ENCODE peak calls at places on chromosomes 4 and X, in seven cellular contexts. One of them, this sample, is unnamed.

GRCh38 chr4:68691186-68691585 is 20.7 kb upstream of the UGT2B15 start:
- DNase-seq in mesothelial cell of epicardium: no peak
- DNase-seq in activated effector memory CD4-positive, alpha-beta T cell treated with Interleukin-2 at 50 U/mL for 16 hours: no peak
- DNase-seq in Ammon's horn: no peak
- DNase-seq in heart right ventricle: no peak
- DNase-seq in activated T-cell treated with anti-CD3 and anti-CD28 coated beads, Interleukin-2, amount 50 U/mL, for 72 hours: no peak
- DNase-seq in IMR-90: no peak
- DNase-seq in this sample: no peak

GRCh38 chr4:41505161-41505653 is 32.8 kb upstream of the LIMCH1 start:
- DNase-seq in IMR-90: no peak
- DNase-seq in activated T-cell treated with anti-CD3 and anti-CD28 coated beads, Interleukin-2, amount 50 U/mL, for 72 hours: no peak
- DNase-seq in mesothelial cell of epicardium: no peak
- DNase-seq in heart right ventricle: no peak
- DNase-seq in activated effector memory CD4-positive, alpha-beta T cell treated with Interleukin-2 at 50 U/mL for 16 hours: no peak
- DNase-seq in Ammon's horn: peak; percentile 71
- DNase-seq in this sample: no peak

GRCh38 chr4:115090483-115091075 is 22.8 kb downstream of the NDST4 start:
- DNase-seq in mesothelial cell of epicardium: no peak
- DNase-seq in heart right ventricle: no peak
- DNase-seq in Ammon's horn: no peak
- DNase-seq in activated effector memory CD4-positive, alpha-beta T cell treated with Interleukin-2 at 50 U/mL for 16 hours: no peak
- DNase-seq in activated T-cell treated with anti-CD3 and anti-CD28 coated beads, Interleukin-2, amount 50 U/mL, for 72 hours: no peak
- DNase-seq in IMR-90: peak; percentile 0
- DNase-seq in this sample: no peak

GRCh38 chr4:123603165-123603564 is 206.6 kb downstream of the SPRY1 start:
- DNase-seq in mesothelial cell of epicardium: no peak
- DNase-seq in activated effector memory CD4-positive, alpha-beta T cell treated with Interleukin-2 at 50 U/mL for 16 hours: no peak
- DNase-seq in heart right ventricle: no peak
- DNase-seq in IMR-90: peak; percentile 36
- DNase-seq in Ammon's horn: no peak
- DNase-seq in activated T-cell treated with anti-CD3 and anti-CD28 coated beads, Interleukin-2, amount 50 U/mL, for 72 hours: no peak
- DNase-seq in this sample: no peak

GRCh38 chr4:72006576-72006975 is 25.2 kb upstream of the NPFFR2 start:
- DNase-seq in activated T-cell treated with anti-CD3 and anti-CD28 coated beads, Interleukin-2, amount 50 U/mL, for 72 hours: no peak
- DNase-seq in Ammon's horn: no peak
- DNase-seq in IMR-90: peak; percentile 56
- DNase-seq in activated effector memory CD4-positive, alpha-beta T cell treated with Interleukin-2 at 50 U/mL for 16 hours: no peak
- DNase-seq in heart right ventricle: no peak
- DNase-seq in mesothelial cell of epicardium: no peak
- DNase-seq in this sample: no peak

GRCh38 chr4:38728651-38729141 is 54.1 kb downstream of the TLR10 start:
- DNase-seq in IMR-90: no peak
- DNase-seq in Ammon's horn: no peak
- DNase-seq in heart right ventricle: no peak
- DNase-seq in activated effector memory CD4-positive, alpha-beta T cell treated with Interleukin-2 at 50 U/mL for 16 hours: no peak
- DNase-seq in mesothelial cell of epicardium: no peak
- DNase-seq in activated T-cell treated with anti-CD3 and anti-CD28 coated beads, Interleukin-2, amount 50 U/mL, for 72 hours: no peak
- DNase-seq in this sample: peak; percentile 40

GRCh38 chr4:155762351-155762750 is 3.5 kb downstream of the GUCY1B1 start:
- DNase-seq in activated T-cell treated with anti-CD3 and anti-CD28 coated beads, Interleukin-2, amount 50 U/mL, for 72 hours: no peak
- DNase-seq in mesothelial cell of epicardium: no peak
- DNase-seq in IMR-90: peak; percentile 38
- DNase-seq in Ammon's horn: no peak
- DNase-seq in activated effector memory CD4-positive, alpha-beta T cell treated with Interleukin-2 at 50 U/mL for 16 hours: no peak
- DNase-seq in heart right ventricle: no peak
- DNase-seq in this sample: no peak

GRCh38 chr4:151541438-151542071 is 132.6 kb downstream of the FHIP1A start:
- DNase-seq in IMR-90: peak; percentile 58
- DNase-seq in Ammon's horn: no peak
- DNase-seq in activated T-cell treated with anti-CD3 and anti-CD28 coated beads, Interleukin-2, amount 50 U/mL, for 72 hours: no peak
- DNase-seq in mesothelial cell of epicardium: no peak
- DNase-seq in activated effector memory CD4-positive, alpha-beta T cell treated with Interleukin-2 at 50 U/mL for 16 hours: no peak
- DNase-seq in heart right ventricle: no peak
- DNase-seq in this sample: peak; percentile 83

GRCh38 chr4:8078109-8078494 is 80.5 kb downstream of the ABLIM2 start:
- DNase-seq in heart right ventricle: no peak
- DNase-seq in activated T-cell treated with anti-CD3 and anti-CD28 coated beads, Interleukin-2, amount 50 U/mL, for 72 hours: no peak
- DNase-seq in activated effector memory CD4-positive, alpha-beta T cell treated with Interleukin-2 at 50 U/mL for 16 hours: no peak
- DNase-seq in mesothelial cell of epicardium: no peak
- DNase-seq in IMR-90: no peak
- DNase-seq in Ammon's horn: no peak
- DNase-seq in this sample: no peak

GRCh38 chrX:154486052-154486395 is 391 bp downstream of the UBL4A start:
- DNase-seq in Ammon's horn: no peak
- DNase-seq in activated effector memory CD4-positive, alpha-beta T cell treated with Interleukin-2 at 50 U/mL for 16 hours: peak; percentile 20
- DNase-seq in mesothelial cell of epicardium: no peak
- DNase-seq in activated T-cell treated with anti-CD3 and anti-CD28 coated beads, Interleukin-2, amount 50 U/mL, for 72 hours: peak; percentile 45
- DNase-seq in heart right ventricle: peak; percentile 44
- DNase-seq in IMR-90: no peak
- DNase-seq in this sample: peak; percentile 57

GRCh38 chr4:88718098-88718497 is 20.5 kb upstream of the NAP1L5 start:
- DNase-seq in activated effector memory CD4-positive, alpha-beta T cell treated with Interleukin-2 at 50 U/mL for 16 hours: no peak
- DNase-seq in heart right ventricle: no peak
- DNase-seq in IMR-90: no peak
- DNase-seq in Ammon's horn: no peak
- DNase-seq in mesothelial cell of epicardium: no peak
- DNase-seq in activated T-cell treated with anti-CD3 and anti-CD28 coated beads, Interleukin-2, amount 50 U/mL, for 72 hours: no peak
- DNase-seq in this sample: no peak

GRCh38 chrX:103640401-103641155 is 11.8 kb downstream of the TCEAL1 start:
- DNase-seq in heart right ventricle: no peak
- DNase-seq in mesothelial cell of epicardium: no peak
- DNase-seq in IMR-90: peak; percentile 63
- DNase-seq in Ammon's horn: no peak
- DNase-seq in activated effector memory CD4-positive, alpha-beta T cell treated with Interleukin-2 at 50 U/mL for 16 hours: no peak
- DNase-seq in activated T-cell treated with anti-CD3 and anti-CD28 coated beads, Interleukin-2, amount 50 U/mL, for 72 hours: no peak
- DNase-seq in this sample: no peak

GRCh38 chr4:138412847-138413246 is 170.7 kb upstream of the SLC7A11 start:
- DNase-seq in heart right ventricle: no peak
- DNase-seq in IMR-90: no peak
- DNase-seq in activated effector memory CD4-positive, alpha-beta T cell treated with Interleukin-2 at 50 U/mL for 16 hours: no peak
- DNase-seq in activated T-cell treated with anti-CD3 and anti-CD28 coated beads, Interleukin-2, amount 50 U/mL, for 72 hours: no peak
- DNase-seq in mesothelial cell of epicardium: no peak
- DNase-seq in Ammon's horn: no peak
- DNase-seq in this sample: no peak

GRCh38 chr4:171532968-171533367 is 280.2 kb upstream of the GALNTL6 start:
- DNase-seq in activated T-cell treated with anti-CD3 and anti-CD28 coated beads, Interleukin-2, amount 50 U/mL, for 72 hours: no peak
- DNase-seq in activated effector memory CD4-positive, alpha-beta T cell treated with Interleukin-2 at 50 U/mL for 16 hours: no peak
- DNase-seq in IMR-90: no peak
- DNase-seq in Ammon's horn: no peak
- DNase-seq in mesothelial cell of epicardium: no peak
- DNase-seq in heart right ventricle: no peak
- DNase-seq in this sample: no peak

GRCh38 chrX:25858273-25858880 is 279.8 kb upstream of the MAGEB18 start:
- DNase-seq in Ammon's horn: peak; percentile 1
- DNase-seq in mesothelial cell of epicardium: no peak
- DNase-seq in IMR-90: no peak
- DNase-seq in activated effector memory CD4-positive, alpha-beta T cell treated with Interleukin-2 at 50 U/mL for 16 hours: no peak
- DNase-seq in activated T-cell treated with anti-CD3 and anti-CD28 coated beads, Interleukin-2, amount 50 U/mL, for 72 hours: no peak
- DNase-seq in heart right ventricle: no peak
- DNase-seq in this sample: no peak

GRCh38 chr4:111475001-111475400 is 670.3 kb upstream of the FAM241A start:
- DNase-seq in activated effector memory CD4-positive, alpha-beta T cell treated with Interleukin-2 at 50 U/mL for 16 hours: no peak
- DNase-seq in Ammon's horn: peak; percentile 17
- DNase-seq in mesothelial cell of epicardium: no peak
- DNase-seq in IMR-90: peak; percentile 39
- DNase-seq in activated T-cell treated with anti-CD3 and anti-CD28 coated beads, Interleukin-2, amount 50 U/mL, for 72 hours: no peak
- DNase-seq in heart right ventricle: no peak
- DNase-seq in this sample: peak; percentile 78

GRCh38 chr4:4995103-4995761 is 24.0 kb downstream of the CYTL1 start:
- DNase-seq in mesothelial cell of epicardium: no peak
- DNase-seq in IMR-90: peak; percentile 58
- DNase-seq in Ammon's horn: peak; percentile 71
- DNase-seq in activated effector memory CD4-positive, alpha-beta T cell treated with Interleukin-2 at 50 U/mL for 16 hours: no peak
- DNase-seq in activated T-cell treated with anti-CD3 and anti-CD28 coated beads, Interleukin-2, amount 50 U/mL, for 72 hours: peak; percentile 42
- DNase-seq in heart right ventricle: peak; percentile 71
- DNase-seq in this sample: peak; percentile 90

GRCh38 chrX:83077606-83078005 is 430.5 kb upstream of the POU3F4 start:
- DNase-seq in activated effector memory CD4-positive, alpha-beta T cell treated with Interleukin-2 at 50 U/mL for 16 hours: no peak
- DNase-seq in Ammon's horn: peak; percentile 3
- DNase-seq in heart right ventricle: no peak
- DNase-seq in mesothelial cell of epicardium: no peak
- DNase-seq in activated T-cell treated with anti-CD3 and anti-CD28 coated beads, Interleukin-2, amount 50 U/mL, for 72 hours: no peak
- DNase-seq in IMR-90: no peak
- DNase-seq in this sample: no peak

GRCh38 chrX:70117738-70118137 is 15.5 kb upstream of the IGBP1 start:
- DNase-seq in IMR-90: no peak
- DNase-seq in heart right ventricle: no peak
- DNase-seq in mesothelial cell of epicardium: no peak
- DNase-seq in Ammon's horn: no peak
- DNase-seq in activated T-cell treated with anti-CD3 and anti-CD28 coated beads, Interleukin-2, amount 50 U/mL, for 72 hours: no peak
- DNase-seq in activated effector memory CD4-positive, alpha-beta T cell treated with Interleukin-2 at 50 U/mL for 16 hours: no peak
- DNase-seq in this sample: no peak

This sample was measured in islet precursor cell.